ENCODE peak calls at places on chromosomes 1 and 21, in six cellular contexts. One of them, this sample, is unnamed. For H3K9me3, H3K27me3 and H3K4me1, the result is how much of the 10 kb centered on the place peaks cover.

GRCh38 chr1:67372136-67372535 is 58.1 kb downstream of the SERBP1 start:
- DNase-seq in PC-3: no peak
- DNase-seq in gastrocnemius medialis: no peak
- DNase-seq in left lung: no peak
- DNase-seq in cardiac muscle cell: peak
- DNase-seq in H9: no peak
- DNase-seq in this sample: no peak

GRCh38 chr1:220563564-220563963 is 35.6 kb downstream of the MARK1 start:
- DNase-seq in PC-3: no peak
- DNase-seq in gastrocnemius medialis: no peak
- DNase-seq in left lung: no peak
- DNase-seq in cardiac muscle cell: no peak
- DNase-seq in H9: no peak
- DNase-seq in this sample: no peak

GRCh38 chr21:33396966-33397365 is 6.2 kb upstream of the IFNGR2 start:
- DNase-seq in PC-3: no peak
- DNase-seq in gastrocnemius medialis: no peak
- DNase-seq in left lung: no peak
- DNase-seq in cardiac muscle cell: peak
- DNase-seq in H9: no peak
- DNase-seq in this sample: no peak

GRCh38 chr1:90357980-90358379 is 359.1 kb downstream of the BARHL2 start:
- DNase-seq in PC-3: no peak
- DNase-seq in gastrocnemius medialis: no peak
- DNase-seq in left lung: no peak
- DNase-seq in cardiac muscle cell: no peak
- DNase-seq in H9: no peak
- DNase-seq in this sample: no peak

GRCh38 chr21:33747420-33747819 is 105.1 kb downstream of the ITSN1 start:
- DNase-seq in PC-3: no peak
- DNase-seq in gastrocnemius medialis: no peak
- DNase-seq in left lung: no peak
- DNase-seq in cardiac muscle cell: no peak
- DNase-seq in H9: no peak
- DNase-seq in this sample: no peak

GRCh38 chr21:31557421-31557955 is 102.0 kb upstream of the SOD1 start:
- DNase-seq in PC-3: no peak
- DNase-seq in gastrocnemius medialis: no peak
- DNase-seq in left lung: no peak
- DNase-seq in cardiac muscle cell: no peak
- DNase-seq in H9: peak
- DNase-seq in this sample: no peak

GRCh38 chr1:21931171-21932093 is 5.7 kb downstream of the HSPG2 start:
- DNase-seq in PC-3: peak
- DNase-seq in gastrocnemius medialis: no peak
- DNase-seq in left lung: peak
- DNase-seq in cardiac muscle cell: peak
- DNase-seq in H9: no peak
- DNase-seq in this sample: peak

GRCh38 chr1:62508187-62508758 is 71.4 kb downstream of the USP1 start:
- DNase-seq in PC-3: peak
- DNase-seq in gastrocnemius medialis: no peak
- DNase-seq in left lung: no peak
- DNase-seq in cardiac muscle cell: peak
- DNase-seq in H9: no peak
- DNase-seq in this sample: no peak

GRCh38 chr1:46536527-46536926 is 14.9 kb downstream of the KNCN start:
- DNase-seq in PC-3: no peak
- DNase-seq in gastrocnemius medialis: no peak
- DNase-seq in left lung: no peak
- DNase-seq in cardiac muscle cell: no peak
- DNase-seq in H9: no peak
- DNase-seq in this sample: no peak

GRCh38 chr1:186374313-186375151 is 521 bp downstream of the TPR start:
- DNase-seq in PC-3: peak
- DNase-seq in gastrocnemius medialis: peak
- DNase-seq in left lung: no peak
- DNase-seq in cardiac muscle cell: peak
- DNase-seq in H9: no peak
- DNase-seq in this sample: no peak

GRCh38 chr1:109197163-109198042 is 16.3 kb upstream of the SARS1 start:
- DNase-seq in PC-3: peak
- DNase-seq in gastrocnemius medialis: no peak
- DNase-seq in left lung: no peak
- DNase-seq in cardiac muscle cell: peak
- DNase-seq in H9: peak
- DNase-seq in this sample: peak

GRCh38 chr1:10727703-10728348 is 68.6 kb downstream of the CASZ1 start:
- DNase-seq in PC-3: no peak
- DNase-seq in gastrocnemius medialis: no peak
- DNase-seq in left lung: no peak
- DNase-seq in cardiac muscle cell: no peak
- DNase-seq in H9: no peak
- DNase-seq in this sample: peak

GRCh38 chr1:117143172-117143571 is 21.6 kb upstream of the TRIM45 start:
- DNase-seq in PC-3: peak
- DNase-seq in gastrocnemius medialis: no peak
- DNase-seq in left lung: no peak
- DNase-seq in cardiac muscle cell: no peak
- DNase-seq in H9: no peak
- DNase-seq in this sample: no peak

GRCh38 chr1:39076799-39077148 is 50.6 kb downstream of the NDUFS5 start:
- DNase-seq in PC-3: no peak
- DNase-seq in gastrocnemius medialis: no peak
- DNase-seq in left lung: no peak
- DNase-seq in cardiac muscle cell: no peak
- DNase-seq in H9: no peak
- DNase-seq in this sample: no peak

GRCh38 chr1:210922666-210923065 is 211.3 kb downstream of the KCNH1 start:
- DNase-seq in PC-3: no peak
- DNase-seq in gastrocnemius medialis: no peak
- DNase-seq in left lung: no peak
- DNase-seq in cardiac muscle cell: no peak
- DNase-seq in H9: no peak
- DNase-seq in this sample: no peak

GRCh38 chr1:185104083-185104482 is 52.7 kb downstream of the TRMT1L start:
- DNase-seq in PC-3: no peak
- DNase-seq in gastrocnemius medialis: no peak
- DNase-seq in left lung: no peak
- DNase-seq in cardiac muscle cell: no peak
- DNase-seq in H9: no peak
- DNase-seq in this sample: no peak

GRCh38 chr21:37564341-37564923 is 197.9 kb downstream of the DYRK1A start:
- DNase-seq in PC-3: peak
- DNase-seq in gastrocnemius medialis: peak
- DNase-seq in left lung: peak
- DNase-seq in cardiac muscle cell: peak
- DNase-seq in H9: peak
- DNase-seq in this sample: peak

GRCh38 chr1:173603056-173603591 is at the start of gene SLC9C2:
- DNase-seq in PC-3: no peak
- DNase-seq in gastrocnemius medialis: no peak
- DNase-seq in left lung: no peak
- DNase-seq in cardiac muscle cell: peak
- DNase-seq in H9: no peak
- DNase-seq in this sample: no peak

GRCh38 chr1:31429583-31429982 is 16.6 kb downstream of the SERINC2 start:
- DNase-seq in PC-3: no peak
- DNase-seq in gastrocnemius medialis: no peak
- DNase-seq in left lung: no peak
- DNase-seq in cardiac muscle cell: no peak
- DNase-seq in H9: no peak
- DNase-seq in this sample: no peak

GRCh38 chr1:44652445-44653106 is 21.7 kb downstream of the TMEM53 start:
- DNase-seq in PC-3: peak
- DNase-seq in gastrocnemius medialis: peak
- DNase-seq in left lung: peak
- DNase-seq in cardiac muscle cell: peak
- DNase-seq in H9: peak
- DNase-seq in this sample: peak

GRCh38 chr1:160629286-160630210 is 17.3 kb downstream of the SLAMF1 start:
- DNase-seq in PC-3: no peak
- DNase-seq in gastrocnemius medialis: peak
- DNase-seq in left lung: peak
- DNase-seq in cardiac muscle cell: no peak
- DNase-seq in H9: no peak
- DNase-seq in this sample: no peak

GRCh38 chr1:26697978-26698849 is 2.4 kb downstream of the ARID1A start:
- DNase-seq in PC-3: peak
- DNase-seq in gastrocnemius medialis: peak
- DNase-seq in left lung: peak
- DNase-seq in cardiac muscle cell: peak
- DNase-seq in H9: no peak
- DNase-seq in this sample: peak

GRCh38 chr1:51093566-51093965 is 8.5 kb upstream of the C1orf185 start:
- DNase-seq in PC-3: no peak
- DNase-seq in gastrocnemius medialis: no peak
- DNase-seq in left lung: no peak
- DNase-seq in cardiac muscle cell: peak
- DNase-seq in H9: no peak
- DNase-seq in this sample: no peak

GRCh38 chr1:10087210-10087609 is 54.5 kb downstream of the UBE4B start:
- DNase-seq in PC-3: no peak
- DNase-seq in gastrocnemius medialis: no peak
- DNase-seq in left lung: no peak
- DNase-seq in cardiac muscle cell: no peak
- DNase-seq in H9: no peak
- DNase-seq in this sample: no peak

GRCh38 chr1:113101588-113101987 is 28.6 kb downstream of the LRIG2 start:
- DNase-seq in PC-3: peak
- DNase-seq in gastrocnemius medialis: no peak
- DNase-seq in left lung: no peak
- DNase-seq in cardiac muscle cell: peak
- DNase-seq in H9: no peak
- DNase-seq in this sample: no peak

GRCh38 chr21:43627527-43627926 is 31.8 kb downstream of the HSF2BP start:
- DNase-seq in PC-3: no peak
- DNase-seq in gastrocnemius medialis: no peak
- DNase-seq in left lung: no peak
- DNase-seq in cardiac muscle cell: no peak
- DNase-seq in H9: no peak
- DNase-seq in this sample: no peak

GRCh38 chr1:169367096-169367685 is 406 bp downstream of the NME7 start:
- DNase-seq in PC-3: no peak
- DNase-seq in gastrocnemius medialis: no peak
- DNase-seq in left lung: no peak
- DNase-seq in cardiac muscle cell: no peak
- DNase-seq in H9: no peak
- DNase-seq in this sample: no peak

GRCh38 chr1:62687421-62687902 is 724 bp downstream of the DOCK7 start:
- DNase-seq in PC-3: peak
- DNase-seq in gastrocnemius medialis: no peak
- DNase-seq in left lung: no peak
- DNase-seq in cardiac muscle cell: peak
- DNase-seq in H9: peak
- DNase-seq in this sample: peak

GRCh38 chr1:104979651-104980050 is 1230.0 kb downstream of the AMY1C start:
- DNase-seq in PC-3: no peak
- DNase-seq in gastrocnemius medialis: no peak
- DNase-seq in left lung: no peak
- DNase-seq in cardiac muscle cell: no peak
- DNase-seq in H9: no peak
- DNase-seq in this sample: no peak
- H3K9me3 ChIP-seq in PC-3: under half
- H3K9me3 ChIP-seq in gastrocnemius medialis: under half
- H3K9me3 ChIP-seq in left lung: under half
- H3K9me3 ChIP-seq in cardiac muscle cell: under half
- H3K9me3 ChIP-seq in H9: under half
- H3K9me3 ChIP-seq in this sample: under half

GRCh38 chr1:205456383-205456867 is 580 bp upstream of the BLACAT1 start:
- DNase-seq in PC-3: no peak
- DNase-seq in gastrocnemius medialis: no peak
- DNase-seq in left lung: no peak
- DNase-seq in cardiac muscle cell: no peak
- DNase-seq in H9: peak
- DNase-seq in this sample: no peak
- H3K27me3 ChIP-seq in PC-3: half or more
- H3K27me3 ChIP-seq in gastrocnemius medialis: half or more
- H3K27me3 ChIP-seq in left lung: half or more
- H3K27me3 ChIP-seq in cardiac muscle cell: half or more
- H3K27me3 ChIP-seq in H9: under half
- H3K27me3 ChIP-seq in this sample: under half

DNA sequence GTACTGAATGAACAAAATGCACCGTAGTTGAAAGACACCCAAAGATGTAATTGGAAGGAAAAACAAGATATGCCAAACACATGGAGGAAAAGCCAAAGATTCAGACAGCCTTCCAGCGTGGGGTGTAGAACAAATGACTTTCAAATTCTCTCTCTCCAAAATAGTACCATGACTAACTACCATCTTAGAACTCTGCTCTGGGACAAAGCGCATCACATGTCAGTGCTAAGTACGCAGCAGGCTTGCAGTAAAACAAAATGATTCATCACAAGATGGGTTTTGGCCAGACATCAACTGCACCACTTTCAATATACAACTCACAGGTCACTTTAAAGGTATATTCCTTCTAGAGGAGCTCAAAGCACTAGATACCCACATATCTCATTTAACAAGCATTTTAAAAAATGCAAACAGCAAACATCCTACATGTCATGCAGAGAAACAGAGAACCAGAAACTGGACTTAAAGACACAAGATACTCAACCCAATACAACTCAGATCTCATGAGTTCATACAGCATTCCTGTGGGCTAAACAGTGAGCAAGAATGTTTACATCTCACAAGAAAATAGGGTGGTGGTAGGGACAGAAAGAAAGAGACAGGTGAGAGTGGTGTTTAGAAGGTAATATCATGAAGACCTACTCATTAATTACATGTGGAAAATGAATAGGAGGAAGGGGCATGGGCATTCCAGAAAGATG is 75.7 kb downstream of the BCAR3 start:
- DNase-seq in PC-3: peak
- DNase-seq in gastrocnemius medialis: peak
- DNase-seq in left lung: no peak
- DNase-seq in cardiac muscle cell: peak
- DNase-seq in H9: no peak
- DNase-seq in this sample: no peak
- H3K4me1 ChIP-seq in PC-3: under half
- H3K4me1 ChIP-seq in gastrocnemius medialis: half or more
- H3K4me1 ChIP-seq in left lung: under half
- H3K4me1 ChIP-seq in cardiac muscle cell: under half
- H3K4me1 ChIP-seq in H9: under half
- H3K4me1 ChIP-seq in this sample: half or more

GRCh38 chr1:227654858-227655752 is 80.0 kb downstream of the JMJD4 start:
- DNase-seq in PC-3: peak
- DNase-seq in gastrocnemius medialis: no peak
- DNase-seq in left lung: no peak
- DNase-seq in cardiac muscle cell: no peak
- DNase-seq in H9: no peak
- DNase-seq in this sample: no peak

DNA sequence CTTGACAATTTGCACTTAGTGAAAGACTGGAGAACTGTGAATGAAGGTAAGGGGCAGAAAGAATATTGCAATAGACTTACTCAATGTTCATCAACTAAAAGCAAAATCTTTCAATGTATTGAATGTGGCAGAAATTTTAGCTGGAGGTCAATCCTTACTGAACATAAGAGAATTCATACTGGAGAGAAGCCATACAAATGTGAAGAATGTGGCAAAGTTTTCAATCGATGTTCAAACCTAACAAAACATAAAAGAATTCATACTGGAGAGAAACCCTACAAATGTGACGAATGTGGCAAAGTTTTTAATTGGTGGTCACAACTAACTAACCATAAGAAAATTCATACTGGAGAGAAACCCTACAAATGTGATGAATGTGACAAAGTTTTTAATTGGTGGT is 80.7 kb downstream of the JMJD4 start:
- DNase-seq in PC-3: peak
- DNase-seq in gastrocnemius medialis: no peak
- DNase-seq in left lung: no peak
- DNase-seq in cardiac muscle cell: no peak
- DNase-seq in H9: no peak
- DNase-seq in this sample: no peak
- H3K9me3 ChIP-seq in PC-3: half or more
- H3K9me3 ChIP-seq in gastrocnemius medialis: under half
- H3K9me3 ChIP-seq in left lung: under half
- H3K9me3 ChIP-seq in cardiac muscle cell: under half
- H3K9me3 ChIP-seq in H9: half or more
- H3K9me3 ChIP-seq in this sample: half or more

This sample was measured in psoas muscle.